ENCODE peak calls at places on chromosomes 2 and 18, in eight cellular contexts. U is DMS153; K is retinal pigment epithelial cell; L is thoracic aorta; C is HS-5; B is PC-9; E is activated effector memory CD4-positive, alpha-beta T cell treated with anti-CD3 and anti-CD28 coated beads, Interleukin-2, amount 50 U/mL, for 16 hours; N is NCI-H510A. S is an unnamed sample.

GRCh38 chr18:48129621-48130082 is 199.2 kb upstream of the SMAD2 start:
- DNase-seq in N (no peak), U (no peak), L (no peak), K (no peak), B (no peak), C (no peak), E (peak; percentile 31), S (no peak)

GRCh38 chr2:96800762-96801463 is 15.2 kb upstream of the CNNM3 start:
- DNase-seq in N (peak; percentile 42), C (no peak), E (peak; percentile 89), K (no peak), U (peak; percentile 21), L (peak; percentile 33), B (peak; percentile 80), S (no peak)

GRCh38 chr2:197571622-197572271 is 55.9 kb downstream of the MOB4 start:
- DNase-seq in K (no peak), L (no peak), B (no peak), N (no peak), U (peak; percentile 31), C (peak; percentile 47), E (no peak), S (peak; percentile 59)

GRCh38 chr2:15584767-15585469 is 6.8 kb upstream of the DDX1 start:
- DNase-seq in N (no peak), C (no peak), E (no peak), K (no peak), L (no peak), U (no peak), B (no peak), S (no peak)

GRCh38 chr2:230942920-230943896 is 18.2 kb upstream of the GPR55 start:
- DNase-seq in U (no peak), B (no peak), C (no peak), L (no peak), K (no peak), N (no peak), E (peak; percentile 78), S (no peak)

GRCh38 chr2:69214898-69215297 is 172.1 kb downstream of the GFPT1 start:
- DNase-seq in E (no peak), K (no peak), U (no peak), B (no peak), N (no peak), L (no peak), C (no peak), S (no peak)

GRCh38 chr2:28469947-28470585 is 25.8 kb upstream of the PLB1 start:
- DNase-seq in N (peak; percentile 17), L (no peak), U (peak; percentile 31), B (no peak), C (no peak), K (no peak), E (peak; percentile 47), S (no peak)

GRCh38 chr2:32357545-32358482 is 991 bp downstream of the BIRC6 start:
- DNase-seq in U (no peak), E (peak; percentile 77), L (peak; percentile 6), C (no peak), B (peak; percentile 33), K (no peak), N (peak; percentile 26), S (no peak)

GRCh38 chr18:45755936-45756335 is 32.0 kb downstream of the SLC14A1 start:
- DNase-seq in N (no peak), C (no peak), E (no peak), U (peak; percentile 85), B (peak; percentile 5), L (peak; percentile 81), K (no peak), S (peak; percentile 55)

GRCh38 chr2:211351998-211352397 is 795.6 kb downstream of the CPS1 start:
- DNase-seq in N (no peak), B (peak; percentile 5), C (no peak), L (no peak), E (no peak), K (peak; percentile 2), U (peak; percentile 24), S (no peak)

GRCh38 chr2:177622516-177622915 is 229.9 kb downstream of the AGPS start:
- DNase-seq in E (no peak), C (no peak), N (no peak), B (no peak), L (no peak), U (peak; percentile 60), K (no peak), S (no peak)

GRCh38 chr2:222866358-222866960 is 5.6 kb downstream of the ACSL3 start:
- DNase-seq in C (no peak), K (no peak), U (no peak), N (no peak), B (no peak), E (no peak), L (no peak), S (no peak)

GRCh38 chr2:85549826-85550225 is 10.9 kb downstream of the MAT2A start:
- DNase-seq in U (no peak), C (peak; percentile 98), L (no peak), E (no peak), K (no peak), B (peak; percentile 42), N (no peak), S (no peak)

GRCh38 chr2:85796549-85797262 is 42.9 kb downstream of the ATOH8 start:
- DNase-seq in L (no peak), U (no peak), E (no peak), K (no peak), N (no peak), B (no peak), C (no peak), S (no peak)

GRCh38 chr2:201466050-201466660 is 14.6 kb downstream of the STRADB start:
- DNase-seq in C (peak; percentile 56), N (no peak), K (no peak), U (peak; percentile 19), B (no peak), L (no peak), E (no peak), S (no peak)

GRCh38 chr2:236028066-236028465 is 140.1 kb downstream of the GBX2 start:
- DNase-seq in N (no peak), B (no peak), E (no peak), L (no peak), U (no peak), K (no peak), C (no peak), S (no peak)

GRCh38 chr18:908631-909621 is 4.3 kb downstream of the ADCYAP1 start:
- DNase-seq in U (peak; percentile 10), C (no peak), L (no peak), E (no peak), K (no peak), N (peak; percentile 31), B (no peak), S (no peak)

GRCh38 chr2:96156011-96156820 is 11.0 kb upstream of the DUSP2 start:
- DNase-seq in K (no peak), L (no peak), U (no peak), C (no peak), N (no peak), E (peak; percentile 72), B (no peak), S (no peak)

GRCh38 chr18:3328522-3328921 is 66.6 kb downstream of the MYL12B start:
- DNase-seq in U (no peak), N (no peak), B (no peak), L (no peak), E (no peak), C (no peak), K (no peak), S (no peak)

GRCh38 chr2:61165946-61166345 is 4.0 kb downstream of the C2orf74 start:
- DNase-seq in U (no peak), C (no peak), K (no peak), E (no peak), L (no peak), B (no peak), N (no peak), S (no peak)

GRCh38 chr2:219155054-219155644 is 5.5 kb downstream of the NHEJ1 start:
- DNase-seq in C (peak; percentile 45), K (no peak), L (no peak), N (peak; percentile 54), U (peak; percentile 62), B (peak; percentile 12), E (no peak), S (no peak)

GRCh38 chr18:59454909-59455727 is 96.1 kb upstream of the LMAN1 start:
- DNase-seq in C (no peak), U (peak; percentile 26), N (no peak), K (no peak), E (no peak), B (no peak), L (no peak), S (no peak)

GRCh38 chr2:11454824-11455223 is 11.1 kb downstream of the E2F6 start:
- DNase-seq in L (no peak), N (no peak), U (no peak), K (no peak), E (no peak), C (no peak), B (no peak), S (no peak)

GRCh38 chr2:236688563-236689392 is 119.2 kb downstream of the ACKR3 start:
- DNase-seq in N (no peak), K (no peak), E (peak; percentile 43), C (no peak), B (no peak), L (no peak), U (no peak), S (no peak)

GRCh38 chr18:53817976-53818950 is 406.2 kb downstream of the MBD2 start:
- DNase-seq in B (no peak), N (no peak), U (no peak), L (no peak), K (no peak), E (no peak), C (no peak), S (peak; percentile 86)

GRCh38 chr2:120344991-120345975 is 653 bp upstream of the INHBB start:
- DNase-seq in C (no peak), K (no peak), L (no peak), N (no peak), B (peak; percentile 41), E (no peak), U (no peak), S (no peak)

GRCh38 chr2:113201496-113202304 is 27.9 kb downstream of the PSD4 start:
- DNase-seq in K (no peak), C (no peak), N (no peak), B (no peak), U (no peak), E (peak; percentile 39), L (no peak), S (no peak)

GRCh38 chr18:53739700-53740099 is 484.8 kb downstream of the MBD2 start:
- DNase-seq in B (no peak), L (no peak), N (no peak), E (no peak), C (no peak), U (no peak), K (no peak), S (no peak)

GRCh38 chr2:150526827-150527226 is 39.4 kb upstream of the RND3 start:
- DNase-seq in N (no peak), B (peak; percentile 66), U (no peak), C (peak; percentile 93), E (no peak), L (no peak), K (peak; percentile 97), S (peak; percentile 99)

GRCh38 chr2:1024981-1025380 is 74.3 kb downstream of the SNTG2 start:
- DNase-seq in C (no peak), B (no peak), E (no peak), K (no peak), N (no peak), L (no peak), U (no peak), S (no peak)

GRCh38 chr2:24621779-24622538 is 130.9 kb downstream of the NCOA1 start:
- DNase-seq in L (no peak), C (no peak), B (no peak), U (no peak), N (no peak), E (no peak), K (no peak), S (no peak)

GRCh38 chr2:230827774-230828271 is 36.9 kb upstream of the ITM2C start:
- DNase-seq in C (no peak), K (no peak), L (no peak), E (no peak), N (no peak), U (no peak), B (no peak), S (no peak)

GRCh38 chr2:54604771-54605350 is 118.6 kb upstream of the EML6 start:
- DNase-seq in B (no peak), C (no peak), E (no peak), K (no peak), N (no peak), U (no peak), L (no peak), S (no peak)

GRCh38 chr2:237165405-237166276 is 80.0 kb downstream of the COPS8 start:
- DNase-seq in L (no peak), B (no peak), U (no peak), K (peak; percentile 46), N (no peak), E (no peak), C (no peak), S (no peak)

S was measured in epithelial cell of proximal tubule.